ENCODE peak calls at places on chromosomes 16 and 17, in six cellular contexts. V is iPS DF 19.7; P is activated T-helper 9 cell treated with anti-CD3 and anti-CD28 coated beads, Interleukin-2, amount 50 U/mL, for 16 hours; E is T-helper 2 cell; U is activated naive CD4-positive, alpha-beta T cell treated with Interleukin-2 at 50 U/mL for 16 hours; S is GM19239. C is an unnamed sample.

GRCh38 chr16:5603836-5604235 is 506.2 kb upstream of the EEF2KMT start:
- DNase-seq in V (no peak), P (no peak), E (no peak), U (no peak), S (no peak), C (no peak)

GRCh38 chr17:2266865-2267228 is 36.7 kb downstream of the SMG6 start:
- DNase-seq in V (no peak), P (no peak), E (no peak), U (no peak), S (no peak), C (no peak)

GRCh38 chr16:89395150-89396142 is 94.9 kb downstream of the ANKRD11 start:
- DNase-seq in V (no peak), P (no peak), E (no peak), U (no peak), S (no peak), C (peak)

GRCh38 chr17:75689441-75689873 is 22.3 kb downstream of the SAP30BP start:
- DNase-seq in V (no peak), P (no peak), E (no peak), U (no peak), S (peak), C (no peak)

GRCh38 chr16:58128721-58129096 is 472 bp downstream of the CFAP20 start:
- DNase-seq in V (no peak), P (no peak), E (no peak), U (no peak), S (no peak), C (no peak)

GRCh38 chr16:89956511-89957213 is 8.1 kb downstream of the DEF8 start:
- DNase-seq in V (no peak), P (no peak), E (no peak), U (no peak), S (no peak), C (no peak)

GRCh38 chr16:89917773-89918452 is 749 bp upstream of the MC1R start:
- DNase-seq in V (no peak), P (peak), E (peak), U (peak), S (peak), C (no peak)

GRCh38 chr17:79042421-79043190 is 18.6 kb downstream of the C1QTNF1 start:
- DNase-seq in V (no peak), P (peak), E (peak), U (peak), S (no peak), C (no peak)

GRCh38 chr17:59357929-59358328 is 26.5 kb downstream of the YPEL2 start:
- DNase-seq in V (no peak), P (no peak), E (no peak), U (no peak), S (no peak), C (no peak)

GRCh38 chr16:9665851-9666271 is 516.4 kb downstream of the GRIN2A start:
- DNase-seq in V (no peak), P (no peak), E (no peak), U (no peak), S (no peak), C (no peak)

GRCh38 chr16:67431077-67431804 is at the start of gene HSD11B2:
- DNase-seq in V (no peak), P (peak), E (no peak), U (peak), S (no peak), C (no peak)

GRCh38 chr16:1678500-1679098 is 520 bp downstream of the JPT2 start:
- DNase-seq in V (no peak), P (peak), E (peak), U (peak), S (no peak), C (no peak)

GRCh38 chr16:49833796-49834195 is 22.1 kb downstream of the ZNF423 start:
- DNase-seq in V (no peak), P (no peak), E (no peak), U (no peak), S (no peak), C (no peak)

GRCh38 chr17:29129731-29130130 is 50.5 kb downstream of the MYO18A start:
- DNase-seq in V (no peak), P (no peak), E (no peak), U (no peak), S (no peak), C (no peak)

GRCh38 chr16:1491327-1491726 is 1.8 kb upstream of the TELO2 start:
- DNase-seq in V (no peak), P (no peak), E (no peak), U (no peak), S (no peak), C (no peak)

GRCh38 chr17:76276461-76277299 is 11.5 kb downstream of the UBALD2 start:
- DNase-seq in V (no peak), P (no peak), E (no peak), U (no peak), S (no peak), C (no peak)

GRCh38 chr16:50841081-50841886 is 99.4 kb downstream of the CYLD start:
- DNase-seq in V (no peak), P (no peak), E (peak), U (peak), S (no peak), C (no peak)

GRCh38 chr17:82619211-82619610 is 29.0 kb downstream of the WDR45B start:
- DNase-seq in V (no peak), P (no peak), E (no peak), U (no peak), S (no peak), C (no peak)

GRCh38 chr16:64240586-64240985 is 881.3 kb downstream of the CDH11 start:
- DNase-seq in V (no peak), P (no peak), E (no peak), U (no peak), S (no peak), C (no peak)